ENCODE peak calls at places on chromosomes 11 and 22, in five cellular contexts. X is aorta, E is cardiac muscle cell, W is upper lobe of right lung, I is lower lobe of right lung. L is an unnamed sample.
A peak's percentile ranks its signal among the peaks of the same experiment; 100 is the strongest.

GRCh38 chr11:119120639-119121007 is 757 bp upstream of the HINFP start:
- DNase-seq in W (no peak), X (no peak), I (no peak), E (peak; percentile 54), L (no peak)

GRCh38 chr22:45923212-45923611 is 53.8 kb downstream of the WNT7B start:
- DNase-seq in I (no peak), E (no peak), X (no peak), W (no peak), L (no peak)

GRCh38 chr11:78268516-78269410 is 80.0 kb downstream of the USP35 start:
- DNase-seq in X (peak; percentile 70), I (no peak), E (peak; percentile 73), W (no peak), L (peak; percentile 84)

GRCh38 chr22:43753718-43754117 is 58.4 kb downstream of the EFCAB6 start:
- DNase-seq in E (no peak), W (no peak), I (no peak), X (no peak), L (no peak)

GRCh38 chr11:27373856-27374602 is 11.0 kb upstream of the CCDC34 start:
- DNase-seq in W (no peak), I (no peak), E (no peak), X (no peak), L (no peak)

GRCh38 chr22:44673406-44673805 is 28.6 kb upstream of the PRR5 start:
- DNase-seq in I (no peak), X (peak; percentile 11), E (no peak), W (no peak), L (no peak)

GRCh38 chr11:74819400-74819799 is 70.8 kb downstream of the RNF169 start:
- DNase-seq in W (no peak), I (no peak), E (peak; percentile 36), X (no peak), L (no peak)

GRCh38 chr11:118924591-118925585 is 838 bp downstream of the BCL9L start:
- DNase-seq in E (peak; percentile 46), X (no peak), W (peak; percentile 82), I (peak; percentile 71), L (peak; percentile 87)

GRCh38 chr11:57491371-57492061 is 24.0 kb downstream of the SLC43A1 start:
- DNase-seq in W (peak; percentile 72), E (peak; percentile 46), I (no peak), X (no peak), L (no peak)

GRCh38 chr11:72814139-72814830 is at the start of gene ATG16L2:
- DNase-seq in I (peak; percentile 91), W (peak; percentile 96), E (peak; percentile 89), X (peak; percentile 93), L (peak; percentile 94)

GRCh38 chr11:126061707-126062678 is 673 bp downstream of the CDON start:
- DNase-seq in X (peak; percentile 53), I (no peak), W (no peak), E (peak; percentile 31), L (no peak)

GRCh38 chr11:96218901-96219300 is 124.1 kb downstream of the MAML2 start:
- DNase-seq in X (no peak), I (no peak), E (no peak), W (no peak), L (no peak)

GRCh38 chr22:23251445-23252093 is 71.3 kb downstream of the BCR start:
- DNase-seq in W (no peak), I (no peak), E (no peak), X (no peak), L (peak; percentile 28)

GRCh38 chr22:37493979-37494378 is 7.8 kb upstream of the MFNG start:
- DNase-seq in E (no peak), X (no peak), W (no peak), I (no peak), L (peak; percentile 26)

GRCh38 chr22:37489994-37490393 is 3.8 kb upstream of the MFNG start:
- DNase-seq in E (no peak), W (no peak), X (no peak), I (no peak), L (no peak)

GRCh38 chr22:37491106-37491505 is 4.9 kb upstream of the MFNG start:
- DNase-seq in W (no peak), I (no peak), E (no peak), X (no peak), L (no peak)

GRCh38 chr22:37491559-37492427 is 5.6 kb upstream of the MFNG start:
- DNase-seq in X (no peak), I (no peak), E (no peak), W (peak; percentile 60), L (no peak)

GRCh38 chr22:37492428-37493344 is 6.5 kb upstream of the MFNG start:
- DNase-seq in E (peak; percentile 67), I (peak; percentile 64), W (peak; percentile 63), X (no peak), L (no peak)
- H3K27ac ChIP-seq in E (no peak overlapping the region), I (no peak overlapping the region), W (no peak overlapping the region), X (no peak overlapping the region), L (no peak overlapping the region)

GRCh38 chr11:134276396-134277175 is 407 bp downstream of the GLB1L3 start:
- DNase-seq in E (no peak), W (no peak), X (no peak), I (no peak), L (peak; percentile 40)
- H3K4me3 ChIP-seq in E (peak overlapping the region; percentile 31), W (peak overlapping the region; percentile 35), X (peak overlapping the region; percentile 5), I (peak overlapping the region; percentile 47), L (peak overlapping the region; percentile 11)

GRCh38 chr22:30247974-30248373 is 1.4 kb upstream of the LIF start:
- DNase-seq in E (no peak), X (no peak), I (no peak), W (no peak), L (no peak)
- H3K4me1 ChIP-seq in E (peaks cover 5% of the 10 kb centered on the region), X (no peaks in the 10 kb centered on the region), I (peaks cover 27% of the 10 kb centered on the region), W (peaks cover 22% of the 10 kb centered on the region), L (no peaks in the 10 kb centered on the region)

GRCh38 chr11:4448995-4449394 is at the start of gene OR52K2:
- DNase-seq in E (no peak), W (no peak), X (no peak), I (no peak), L (no peak)
- H3K27ac ChIP-seq in E (no peak within 1 kb of the TSS), W (no peak within 1 kb of the TSS), X (no peak within 1 kb of the TSS), I (no peak within 1 kb of the TSS), L (no peak within 1 kb of the TSS)

GRCh38 chr11:76209956-76210885 is 3.9 kb upstream of the WNT11 start:
- DNase-seq in X (peak; percentile 79), I (peak; percentile 78), E (peak; percentile 87), W (peak; percentile 82), L (peak; percentile 94)

GRCh38 chr11:76212086-76213035 is 6.1 kb upstream of the WNT11 start:
- DNase-seq in W (no peak), X (no peak), I (peak; percentile 19), E (no peak), L (no peak)

GRCh38 chr11:76209671-76209955 is 3.3 kb upstream of the WNT11 start:
- DNase-seq in W (no peak), X (no peak), E (no peak), I (no peak), L (peak; percentile 69)

GRCh38 chr11:76208829-76209670 is 2.7 kb upstream of the WNT11 start:
- DNase-seq in W (peak; percentile 90), X (peak; percentile 89), I (peak; percentile 85), E (peak; percentile 58), L (peak; percentile 81)

DNA sequence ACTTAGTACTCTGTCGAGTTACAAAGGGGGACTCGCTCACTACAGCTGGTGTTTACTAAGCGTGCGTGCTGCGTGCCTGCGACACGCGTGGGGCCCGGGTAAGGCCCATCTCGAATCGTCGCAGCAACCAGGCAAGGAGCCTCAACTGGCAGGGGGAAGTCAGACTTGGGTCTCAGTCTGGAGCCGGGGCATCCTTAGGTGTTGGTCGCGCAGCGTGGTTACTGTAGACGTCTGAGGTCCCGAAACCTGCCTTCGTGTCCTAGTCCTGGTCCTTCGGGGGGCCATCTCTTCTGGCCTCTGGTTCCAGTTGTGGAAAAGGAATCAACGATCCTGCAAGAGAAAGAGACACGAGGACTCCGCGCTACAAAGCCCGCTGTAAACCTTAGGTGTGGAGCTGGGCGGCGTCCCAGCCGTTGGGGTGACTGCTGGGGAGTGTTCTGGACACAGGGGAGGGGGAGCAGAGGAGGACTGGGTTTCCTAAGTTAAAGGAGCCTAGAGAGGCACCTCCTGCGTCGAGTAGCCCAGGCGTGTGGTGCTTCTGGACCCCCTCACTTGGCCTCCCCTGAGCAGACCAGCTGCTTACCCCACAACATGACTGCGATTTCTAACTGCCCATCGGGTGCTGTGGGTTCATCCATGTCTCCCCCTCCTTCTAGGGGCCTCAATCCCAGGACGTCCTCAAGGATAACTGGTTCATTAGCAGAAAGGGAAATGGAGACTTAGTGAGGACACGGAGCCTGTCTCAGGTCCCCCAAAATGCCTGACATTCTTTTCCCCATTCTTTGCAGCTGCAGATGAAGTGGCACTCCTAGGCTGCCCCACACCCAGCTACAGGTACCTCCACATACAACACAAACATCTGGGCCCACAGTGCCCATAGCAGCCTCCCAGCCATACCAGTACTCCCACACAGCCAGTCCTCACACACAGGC is 4.9 kb upstream of the WNT11 start:
- DNase-seq in X (no peak), W (no peak), I (peak; percentile 36), E (no peak), L (peak; percentile 46)
- H3K4me3 ChIP-seq in X (no peak overlapping the region), W (peak overlapping the region; percentile 63), I (peak overlapping the region; percentile 72), E (peak overlapping the region; percentile 61), L (peak overlapping the region; percentile 50)

DNA sequence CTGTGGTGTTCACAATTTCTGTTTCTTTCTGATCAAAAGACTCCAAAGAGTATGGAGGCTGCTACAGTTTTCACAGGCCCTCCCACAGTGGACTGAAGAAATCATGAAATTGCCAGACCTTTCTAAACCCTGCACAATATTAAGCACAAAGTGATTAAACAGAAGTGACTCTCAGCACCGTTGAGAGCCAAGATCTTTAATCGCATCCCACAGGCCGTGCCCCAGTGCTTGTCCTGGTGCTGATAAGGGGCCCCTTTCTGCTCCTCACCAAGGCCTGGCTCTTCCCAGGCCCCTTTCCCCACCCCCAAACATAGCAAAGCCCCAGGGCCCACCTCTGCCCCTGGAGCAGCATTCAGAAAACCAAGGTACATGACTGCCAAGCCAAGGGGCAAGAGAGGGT is 57.4 kb upstream of the BMAL1 start:
- DNase-seq in I (no peak), E (no peak), W (no peak), X (no peak), L (no peak)
- H3K4me1 ChIP-seq in I (peaks cover 7% of the 10 kb centered on the region), E (peaks cover 22% of the 10 kb centered on the region), W (no peaks in the 10 kb centered on the region), X (no peaks in the 10 kb centered on the region), L (no peaks in the 10 kb centered on the region)

GRCh38 chr22:37893583-37893983 is 12.5 kb upstream of the MICALL1 start:
- DNase-seq in E (no peak), W (no peak), I (no peak), X (no peak), L (no peak)
- H3K27ac ChIP-seq in E (no peak overlapping the region), W (peak overlapping the region; percentile 42), I (peak overlapping the region; percentile 36), X (peak overlapping the region; percentile 65), L (no peak overlapping the region)